ENCODE peak calls at places on chromosomes 16 and 17, in four cellular contexts. X is A549, Z is K562, B is GM12878. W is an unnamed sample.

GRCh38 chr17:17236295-17237025 is 508 bp downstream of the FLCN start:
- DNase-seq in X (peak; percentile 44), Z (peak; percentile 64), B (no peak), W (peak; percentile 31)

GRCh38 chr17:76528528-76529223 is 8.8 kb downstream of the CYGB start:
- DNase-seq in X (no peak), Z (peak; percentile 88), B (no peak), W (peak; percentile 28)

GRCh38 chr16:28308794-28309535 is 16.6 kb downstream of the SBK1 start:
- DNase-seq in X (no peak), Z (no peak), B (no peak), W (no peak)

GRCh38 chr16:23955088-23955487 is 119.3 kb downstream of the PRKCB start:
- DNase-seq in X (no peak), Z (no peak), B (no peak), W (no peak)

GRCh38 chr17:28476076-28476475 is 2.6 kb downstream of the SLC13A2 start:
- DNase-seq in X (no peak), Z (no peak), B (no peak), W (no peak)

GRCh38 chr17:77476920-77477805 is 336.4 kb downstream of the SEC14L1 start:
- DNase-seq in X (no peak), Z (no peak), B (no peak), W (peak; percentile 98)

GRCh38 chr16:84532299-84532724 is 27.9 kb upstream of the MEAK7 start:
- DNase-seq in X (peak; percentile 62), Z (no peak), B (no peak), W (peak; percentile 98)

GRCh38 chr17:57984936-57985674 is 2.9 kb downstream of the VEZF1 start:
- DNase-seq in X (no peak), Z (no peak), B (no peak), W (no peak)

GRCh38 chr16:57762365-57763289 is 27.1 kb downstream of the KATNB1 start:
- DNase-seq in X (no peak), Z (no peak), B (no peak), W (no peak)

GRCh38 chr17:74970395-74970794 is 2.2 kb downstream of the HID1 start:
- DNase-seq in X (no peak), Z (no peak), B (no peak), W (no peak)

GRCh38 chr17:46859996-46860395 is 8.6 kb downstream of the WNT9B start:
- DNase-seq in X (no peak), Z (no peak), B (no peak), W (no peak)

GRCh38 chr16:50585331-50585776 is 37.2 kb downstream of the NKD1 start:
- DNase-seq in X (no peak), Z (no peak), B (no peak), W (no peak)

GRCh38 chr16:67403976-67404555 is 10.8 kb upstream of the TPPP3 start:
- DNase-seq in X (no peak), Z (no peak), B (no peak), W (no peak)
- TF ChIP-seq ELK1 in X (no peak), Z (no peak), B (no peak), W (no peak)

DNA sequence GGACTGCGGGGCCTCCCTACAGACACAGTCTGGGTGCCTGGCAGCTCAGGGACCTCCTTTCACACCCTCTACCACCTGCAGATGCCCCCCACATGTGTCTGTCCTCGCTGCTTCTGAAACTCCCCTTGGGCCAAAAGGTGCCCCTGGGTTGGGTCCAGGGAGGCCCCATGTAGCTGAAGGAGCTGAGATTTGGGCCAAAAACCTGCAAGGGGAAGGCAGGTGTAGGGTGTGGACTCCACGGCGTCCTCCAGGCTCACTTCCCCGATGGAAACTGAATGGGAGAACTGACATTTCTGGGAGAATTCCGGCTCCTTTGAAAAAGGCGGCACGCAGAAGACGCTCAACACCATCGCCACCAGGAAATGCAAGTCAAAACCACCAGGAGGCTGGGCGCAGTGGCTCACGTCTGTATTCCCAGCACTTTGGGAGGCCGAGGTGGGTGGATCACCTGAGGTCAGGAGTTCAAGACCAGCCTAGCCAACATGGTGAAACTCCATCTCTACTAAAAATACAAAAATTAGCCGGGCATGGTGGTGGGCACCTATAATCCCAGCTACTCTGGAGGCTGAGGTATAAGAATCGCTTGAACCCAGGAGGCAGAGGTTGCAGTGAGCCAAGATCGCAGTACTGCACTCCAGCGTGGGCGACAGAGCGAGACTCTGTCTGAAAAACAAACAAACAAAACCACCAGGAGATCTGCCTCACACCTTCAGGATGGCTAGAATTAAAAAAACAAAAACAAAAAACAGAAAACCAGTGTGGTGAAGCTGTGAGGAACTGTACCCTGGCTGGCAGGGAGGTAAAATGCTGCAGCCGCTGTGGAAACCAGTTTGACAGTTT is 13.2 kb upstream of the BAIAP2 start:
- DNase-seq in X (no peak), Z (no peak), B (no peak), W (no peak)
- H3K4me1 ChIP-seq in X (peaks cover 7% of the 10 kb centered on the region), Z (peaks cover 47% of the 10 kb centered on the region), B (no peaks in the 10 kb centered on the region), W (peaks cover 10% of the 10 kb centered on the region)

DNA sequence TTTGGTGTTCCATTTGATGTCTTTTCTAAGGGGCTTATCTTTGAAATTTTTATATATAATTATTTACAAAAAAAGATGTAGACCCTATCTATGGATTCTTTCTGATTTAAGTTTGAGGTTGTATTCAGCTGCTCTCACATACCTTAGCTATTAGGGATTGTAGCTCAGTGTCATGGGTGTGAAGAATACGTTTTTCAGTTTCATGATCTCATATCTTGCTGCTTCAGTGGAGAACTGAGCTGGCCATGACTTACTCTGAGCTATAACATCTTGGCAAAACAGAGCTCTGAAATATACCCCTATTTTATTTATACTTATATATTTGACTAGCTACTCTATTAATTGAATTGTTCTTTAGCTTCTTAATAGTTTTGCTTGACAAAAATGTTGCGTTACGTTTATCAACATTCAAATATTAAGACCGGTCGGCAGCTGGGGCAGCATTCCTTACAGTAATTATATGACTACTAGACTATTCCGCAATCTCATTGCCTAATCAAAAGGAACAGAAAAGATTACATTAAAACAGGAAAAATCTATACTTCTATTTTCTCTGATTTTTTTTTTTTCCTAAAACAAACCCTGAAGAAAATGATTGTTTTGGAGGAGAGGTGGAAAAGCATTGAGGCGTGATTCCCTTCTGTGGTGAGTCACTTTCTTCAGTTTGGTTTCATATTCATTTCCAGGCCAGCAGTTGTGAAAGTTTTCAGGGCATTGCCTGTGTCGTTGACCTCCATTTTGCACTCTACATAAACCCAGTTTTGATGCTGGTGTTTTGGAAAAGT is 24.1 kb upstream of the KRT24 start:
- DNase-seq in X (no peak), Z (no peak), B (peak; percentile 41), W (peak; percentile 4)
- TF ChIP-seq ELK1 in X (no peak), Z (no peak), B (no peak), W (no peak)

DNA sequence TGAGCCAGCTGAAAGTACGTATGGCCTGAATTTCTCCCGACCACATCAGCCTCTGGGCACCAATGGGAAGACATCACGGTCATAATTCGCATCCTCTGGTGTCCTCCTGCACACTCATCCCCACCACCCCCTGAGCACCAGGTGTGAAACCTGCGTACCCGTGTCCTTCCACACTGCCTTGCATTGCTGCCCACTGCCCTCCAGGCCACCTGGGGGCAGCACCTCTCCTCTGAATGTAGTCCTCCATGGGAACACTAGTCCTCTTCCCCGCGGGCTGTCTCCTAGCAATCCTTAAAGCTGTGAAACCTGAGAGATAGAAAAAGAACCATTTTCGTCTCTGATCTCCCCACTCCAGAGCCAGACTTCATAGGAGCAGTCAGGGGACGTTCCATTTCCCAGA is 125.5 kb downstream of the ZNF18 start:
- DNase-seq in X (no peak), Z (peak; percentile 16), B (no peak), W (no peak)
- H3K4me1 ChIP-seq in X (no peaks in the 10 kb centered on the region), Z (no peaks in the 10 kb centered on the region), B (no peaks in the 10 kb centered on the region), W (no peaks in the 10 kb centered on the region)

GRCh38 chr17:14070344-14071007 is 1.2 kb downstream of the COX10 start:
- DNase-seq in X (no peak), Z (peak; percentile 7), B (no peak), W (no peak)

GRCh38 chr17:14067347-14067746 is 2.0 kb upstream of the COX10 start:
- DNase-seq in X (no peak), Z (no peak), B (no peak), W (no peak)

GRCh38 chr17:14068542-14069250 is 608 bp upstream of the COX10 start:
- DNase-seq in X (no peak), Z (peak; percentile 12), B (no peak), W (no peak)

DNA sequence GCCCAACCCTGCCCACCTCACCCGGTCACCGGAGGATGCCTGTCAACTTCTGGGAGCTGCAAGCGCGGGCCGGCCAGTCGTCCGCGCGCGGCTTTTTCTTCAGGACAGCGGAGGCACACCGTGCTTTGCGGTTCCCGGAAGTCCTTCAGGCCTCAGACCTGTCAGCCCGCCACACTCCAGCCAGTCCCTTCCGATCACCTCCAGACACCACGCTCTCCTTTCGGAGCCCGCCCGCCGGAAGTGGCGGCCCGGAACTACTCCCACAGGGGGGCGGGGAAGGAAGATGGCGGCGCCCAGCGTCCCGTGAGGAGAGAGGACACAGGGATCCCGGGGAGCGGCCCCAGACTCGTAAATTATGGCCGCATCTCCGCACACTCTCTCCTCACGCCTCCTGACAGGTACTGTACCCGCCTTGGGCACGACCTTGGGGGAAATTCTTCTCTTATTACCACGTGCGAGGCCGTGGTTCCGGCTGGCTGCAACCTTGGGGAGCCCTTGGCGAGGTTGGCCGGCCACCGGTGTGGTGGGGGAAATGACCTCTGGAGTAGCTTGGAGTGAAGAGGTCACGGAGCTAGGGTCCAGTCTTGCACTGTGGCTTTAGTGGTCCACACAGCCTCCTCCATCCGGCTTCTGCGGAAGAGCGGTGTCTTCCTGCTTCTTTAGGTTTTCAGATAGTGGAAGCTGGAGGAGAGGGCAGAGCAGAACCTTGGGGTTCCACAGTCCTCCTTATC is at the start of gene COX10:
- DNase-seq in X (peak; percentile 80), Z (peak; percentile 90), B (peak; percentile 51), W (peak; percentile 71)
- TF ChIP-seq ELK1 in X (no peak), Z (no peak), B (peak; percentile 92), W (no peak)

GRCh38 chr17:64115043-64115698 is 14.8 kb downstream of the ERN1 start:
- DNase-seq in X (no peak), Z (no peak), B (no peak), W (no peak)
- H3K4me1 ChIP-seq in X (peaks cover 48% of the 10 kb centered on the region), Z (peaks cover 21% of the 10 kb centered on the region), B (peaks cover 11% of the 10 kb centered on the region), W (peaks cover 16% of the 10 kb centered on the region)

GRCh38 chr16:52294660-52295059 is 252.3 kb downstream of the TOX3 start:
- DNase-seq in X (no peak), Z (no peak), B (no peak), W (no peak)
- TF ChIP-seq ELK1 in X (no peak), Z (no peak), B (no peak), W (no peak)

GRCh38 chr17:60769327-60769726 is 91.7 kb downstream of the BCAS3 start:
- DNase-seq in X (no peak), Z (no peak), B (no peak), W (no peak)
- H3K4me1 ChIP-seq in X (no peaks in the 10 kb centered on the region), Z (no peaks in the 10 kb centered on the region), B (no peaks in the 10 kb centered on the region), W (no peaks in the 10 kb centered on the region)

W was measured in IMR-90.